ENCODE peak calls at places on chromosomes 7 and 10, in five cellular contexts. F is fibroblast of mammary gland, O is psoas muscle, M is endodermal cell, R is heart left ventricle. G is an unnamed sample.
A peak's percentile ranks its signal among the peaks of the same experiment; 100 is the strongest.

GRCh38 chr7:4724648-4725013 is 42.5 kb downstream of the FOXK1 start:
- DNase-seq in F (peak; percentile 59), O (no peak), M (no peak), R (no peak), G (peak; percentile 32)

GRCh38 chr10:79326361-79327089 is 20.7 kb upstream of the PPIF start:
- DNase-seq in F (no peak), O (no peak), M (no peak), R (no peak), G (no peak)

GRCh38 chr10:28367419-28367818 is 64.6 kb upstream of the MPP7 start:
- DNase-seq in F (no peak), O (no peak), M (no peak), R (no peak), G (no peak)

GRCh38 chr10:35579726-35580420 is 25.3 kb upstream of the GJD4 start:
- DNase-seq in F (no peak), O (no peak), M (no peak), R (no peak), G (no peak)

GRCh38 chr10:117007080-117007479 is 2.1 kb upstream of the SHTN1 start:
- DNase-seq in F (peak; percentile 89), O (no peak), M (no peak), R (no peak), G (peak; percentile 84)

GRCh38 chr10:74786126-74786525 is 40.3 kb upstream of the KAT6B start:
- DNase-seq in F (no peak), O (no peak), M (no peak), R (no peak), G (no peak)

GRCh38 chr10:78222096-78222790 is 188.6 kb downstream of the RPS24 start:
- DNase-seq in F (no peak), O (no peak), M (no peak), R (no peak), G (no peak)

GRCh38 chr10:60810437-60811182 is 32.3 kb downstream of the CDK1 start:
- DNase-seq in F (peak; percentile 52), O (no peak), M (no peak), R (no peak), G (peak; percentile 40)

GRCh38 chr7:21092923-21093702 is 306.4 kb upstream of the SP8 start:
- DNase-seq in F (no peak), O (no peak), M (no peak), R (no peak), G (no peak)

GRCh38 chr7:74057987-74058386 is 25.6 kb upstream of the LIMK1 start:
- DNase-seq in F (no peak), O (no peak), M (no peak), R (no peak), G (no peak)

GRCh38 chr10:132742837-132743194 is 43.1 kb downstream of the NKX6-2 start:
- DNase-seq in F (no peak), O (no peak), M (no peak), R (no peak), G (peak; percentile 17)

GRCh38 chr10:12556057-12556456 is 206.7 kb downstream of the CAMK1D start:
- DNase-seq in F (no peak), O (no peak), M (no peak), R (no peak), G (no peak)

GRCh38 chr7:88200793-88201192 is 19.0 kb downstream of the SRI start:
- DNase-seq in F (no peak), O (no peak), M (no peak), R (no peak), G (no peak)

GRCh38 chr7:40419832-40420231 is 285.0 kb downstream of the SUGCT start:
- DNase-seq in F (no peak), O (no peak), M (no peak), R (no peak), G (no peak)

GRCh38 chr7:70647801-70648491 is 484.0 kb upstream of the GALNT17 start:
- DNase-seq in F (peak; percentile 64), O (no peak), M (no peak), R (no peak), G (no peak)

GRCh38 chr7:158255558-158255957 is 332.1 kb downstream of the PTPRN2 start:
- DNase-seq in F (no peak), O (no peak), M (no peak), R (no peak), G (no peak)

GRCh38 chr10:131280101-131280500 is 31.4 kb downstream of the TCERG1L start:
- DNase-seq in F (no peak), O (no peak), M (peak; percentile 78), R (no peak), G (no peak)

GRCh38 chr7:142714375-142714774 is 34.9 kb upstream of the PRSS1 start:
- DNase-seq in F (no peak), O (no peak), M (no peak), R (no peak), G (no peak)

GRCh38 chr7:142711196-142711595 is 38.1 kb upstream of the PRSS1 start:
- DNase-seq in F (no peak), O (no peak), M (no peak), R (no peak), G (no peak)

GRCh38 chr7:142711722-142712616 is 37.3 kb upstream of the PRSS1 start:
- DNase-seq in F (peak; percentile 45), O (no peak), M (no peak), R (no peak), G (peak; percentile 25)

GRCh38 chr7:142709921-142710320 is 39.4 kb upstream of the PRSS1 start:
- DNase-seq in F (no peak), O (no peak), M (no peak), R (no peak), G (no peak)

DNA sequence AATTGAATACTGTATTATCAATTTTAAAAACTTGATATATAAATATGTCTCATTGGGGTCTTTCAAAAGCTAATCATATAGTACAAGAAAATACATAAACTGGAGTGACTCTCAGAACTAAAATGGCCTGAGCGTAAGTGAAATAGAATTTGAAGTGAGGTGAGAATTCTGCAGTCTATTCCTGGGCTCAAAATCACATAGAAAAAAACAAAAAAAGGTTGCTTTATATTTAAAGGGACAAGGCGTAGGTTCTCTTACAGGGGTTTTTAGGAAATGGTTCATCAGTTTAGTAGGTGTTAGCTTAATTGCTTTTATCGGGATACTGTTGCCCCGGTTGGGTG is 36.7 kb upstream of the PRSS1 start:
- DNase-seq in F (no peak), O (no peak), M (no peak), R (no peak), G (no peak)
- TF ChIP-seq CTCF in F (no peak), O (no peak), M (peak; percentile 18), R (no peak), G (no peak)

DNA sequence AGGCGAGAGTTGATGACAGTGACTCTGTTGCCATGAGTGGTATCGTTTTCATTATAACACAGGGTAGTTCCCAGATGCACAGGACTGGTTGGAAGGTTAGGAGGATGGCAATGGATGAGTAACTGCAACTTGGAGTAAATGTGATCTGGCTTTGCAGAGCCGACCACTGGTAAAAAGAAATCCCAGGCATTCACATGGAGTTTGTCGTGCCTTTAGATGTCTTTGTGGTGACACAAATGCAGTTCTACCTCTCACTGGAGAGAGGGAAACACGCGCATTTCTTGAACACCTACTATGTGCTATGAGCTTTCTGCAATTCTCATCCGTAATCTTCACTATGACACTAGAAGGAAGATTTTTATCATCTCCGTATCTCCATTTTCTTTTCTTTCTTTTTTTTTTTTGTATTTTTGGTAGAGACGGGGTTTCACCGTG is 1.7 kb upstream of the MNX1 start:
- DNase-seq in F (no peak), O (no peak), M (no peak), R (no peak), G (no peak)
- H3K4me3 ChIP-seq in F (no peak overlapping the region), O (no peak overlapping the region), M (peak overlapping the region; percentile 80), R (no peak overlapping the region), G (no peak overlapping the region)

GRCh38 chr7:11373546-11374142 is 400.0 kb downstream of the PHF14 start:
- DNase-seq in F (peak; percentile 18), O (no peak), M (no peak), R (no peak), G (peak; percentile 10)
- TF ChIP-seq CTCF in F (peak; percentile 52), O (peak; percentile 14), M (peak; percentile 81), R (no peak), G (no peak)

GRCh38 chr7:151340794-151341356 is 737 bp upstream of the NUB1 start:
- DNase-seq in F (no peak), O (no peak), M (no peak), R (no peak), G (no peak)
- H3K4me3 ChIP-seq in F (peak overlapping the region; percentile 41), O (peak overlapping the region; percentile 95), M (peak overlapping the region; percentile 58), R (peak overlapping the region; percentile 95), G (peak overlapping the region; percentile 31)

DNA sequence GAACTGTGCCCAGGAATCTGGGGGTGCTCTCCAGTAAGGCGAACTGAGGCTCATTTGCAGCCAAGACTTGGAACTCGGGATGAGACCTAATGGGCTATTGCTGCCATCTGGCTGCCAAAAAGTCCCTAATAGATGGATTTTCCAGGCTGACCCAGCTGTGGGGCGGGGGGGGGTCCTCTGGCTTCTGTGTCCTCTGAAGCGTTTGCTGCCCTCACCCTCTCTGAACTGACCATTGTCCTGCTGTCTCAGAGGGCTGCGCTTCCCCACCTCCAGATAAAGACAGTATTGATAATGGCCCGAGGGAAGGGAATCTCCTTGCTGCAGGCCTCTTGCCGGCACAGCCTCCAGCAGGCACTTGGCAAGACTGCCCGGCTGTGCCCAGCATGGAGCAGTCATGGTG is 46.6 kb downstream of the CLEC2L start:
- DNase-seq in F (no peak), O (no peak), M (peak; percentile 64), R (no peak), G (no peak)
- TF ChIP-seq CTCF in F (no peak), O (no peak), M (peak; percentile 59), R (no peak), G (no peak)

GRCh38 chr7:75987026-75987804 is 7.2 kb downstream of the TMEM120A start:
- DNase-seq in F (no peak), O (no peak), M (no peak), R (peak; percentile 27), G (no peak)

GRCh38 chr7:75987805-75988630 is 6.4 kb downstream of the TMEM120A start:
- DNase-seq in F (no peak), O (no peak), M (no peak), R (peak; percentile 32), G (no peak)

GRCh38 chr7:75989726-75990388 is 4.5 kb downstream of the TMEM120A start:
- DNase-seq in F (no peak), O (peak; percentile 66), M (no peak), R (peak; percentile 84), G (no peak)

GRCh38 chr7:75991531-75992082 is 2.8 kb downstream of the TMEM120A start:
- DNase-seq in F (no peak), O (no peak), M (peak; percentile 47), R (peak; percentile 18), G (no peak)

DNA sequence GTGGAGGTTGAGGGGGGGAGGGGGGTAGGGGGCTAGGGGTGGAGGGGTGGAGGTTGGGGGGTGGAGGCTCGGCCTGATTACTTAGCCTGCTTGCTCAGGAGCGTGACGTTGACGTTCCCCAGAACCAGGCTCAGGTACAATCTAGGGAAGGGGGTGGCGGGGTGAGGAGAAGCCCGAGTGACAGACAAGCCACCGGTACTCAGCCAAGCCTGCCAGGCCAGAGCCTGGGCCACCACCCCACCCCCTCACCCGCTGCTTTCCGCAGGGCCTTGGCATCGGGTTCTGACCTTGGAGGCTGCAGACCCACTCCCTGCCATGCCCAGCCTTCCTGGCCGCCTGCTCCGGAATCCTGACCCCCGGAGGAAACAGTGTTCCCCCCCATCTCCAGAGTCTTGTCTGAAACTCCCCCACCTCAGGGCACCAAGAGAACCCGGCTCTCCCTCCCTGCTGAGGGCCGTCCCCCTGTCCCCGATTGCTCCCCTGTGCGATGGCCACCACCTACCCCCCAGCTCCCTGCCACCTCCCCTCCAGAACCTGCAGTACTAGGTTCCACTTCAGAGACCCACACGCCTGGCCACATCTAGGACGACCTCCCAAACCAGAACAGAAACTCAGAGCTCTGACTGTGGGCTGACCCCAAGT is 5.2 kb downstream of the TMEM120A start:
- DNase-seq in F (no peak), O (peak; percentile 53), M (no peak), R (peak; percentile 93), G (no peak)
- H3K4me3 ChIP-seq in F (no peak overlapping the region), O (no peak overlapping the region), M (no peak overlapping the region), R (no peak overlapping the region), G (no peak overlapping the region)

GRCh38 chr10:121753726-121754476 is 155.7 kb upstream of the FGFR2 start:
- DNase-seq in F (peak; percentile 92), O (no peak), M (no peak), R (no peak), G (peak; percentile 67)
- TF ChIP-seq CTCF in F (peak; percentile 33), O (peak; percentile 15), M (peak; percentile 64), R (no peak), G (peak; percentile 30)

G was measured in fibroblast of lung.